ENCODE peak calls at places on chromosomes 16 and 17, in four cellular contexts. E is stimulated activated naive B cell treated with anti-CD40 and anti-IgM and Interleukin-4, amounts not matched to agents 10 μg/mL and 1 μg/mL and 100 μg/mL, for 72 hours; Y is head of caudate nucleus; U is kidney. A is an unnamed sample.

GRCh38 chr16:48497932-48498760 is 111.8 kb downstream of the N4BP1 start:
- DNase-seq in Y (no peak), E (no peak), U (peak), A (no peak)

GRCh38 chr17:8552582-8553320 is 77.8 kb downstream of the MYH10 start:
- DNase-seq in E (no peak), Y (no peak), U (no peak), A (peak)

GRCh38 chr16:88705076-88705684 is 1.0 kb downstream of the RNF166 start:
- DNase-seq in U (no peak), E (no peak), Y (peak), A (no peak)

GRCh38 chr17:72432881-72433280 is 312.1 kb downstream of the SOX9 start:
- DNase-seq in U (no peak), Y (no peak), E (no peak), A (no peak)

GRCh38 chr17:29622337-29623282 is at the start of gene CORO6:
- DNase-seq in Y (peak), E (peak), U (peak), A (no peak)

GRCh38 chr16:11297492-11298142 is 16.5 kb upstream of the PRM1 start:
- DNase-seq in U (peak), E (peak), Y (peak), A (no peak)

GRCh38 chr16:67441289-67441753 is 10.4 kb downstream of the HSD11B2 start:
- DNase-seq in E (no peak), Y (peak), U (peak), A (no peak)

GRCh38 chr17:65956814-65957213 is 235.1 kb downstream of the CEP112 start:
- DNase-seq in Y (no peak), E (no peak), U (no peak), A (no peak)

GRCh38 chr16:47970291-47970931 is 185.4 kb downstream of the ABCC12 start:
- DNase-seq in U (no peak), E (no peak), Y (no peak), A (no peak)

GRCh38 chr16:10923650-10924214 is 18.5 kb downstream of the DEXI start:
- DNase-seq in Y (peak), E (no peak), U (no peak), A (no peak)

GRCh38 chr17:50213026-50214015 is 11.9 kb upstream of the COL1A1 start:
- DNase-seq in Y (no peak), E (peak), U (no peak), A (no peak)

GRCh38 chr17:58679263-58680037 is 12.4 kb downstream of the TEX14 start:
- DNase-seq in E (no peak), Y (no peak), U (no peak), A (no peak)